ENCODE peak calls at places on chromosomes 5 and 9, in eight cellular contexts. Z is OCI-LY7, A is AG04450, Y is gastrocnemius medialis, I is tibial nerve, L is PC-9, V is uterus, X is neural progenitor cell. E is an unnamed sample.

GRCh38 chr9:24932785-24933184 is 387.1 kb upstream of the IZUMO3 start:
- DNase-seq in Z (peak), A (no peak), Y (no peak), I (no peak), L (no peak), V (no peak), X (no peak), E (no peak)

GRCh38 chr5:150163547-150164059 is 3.0 kb upstream of the CDX1 start:
- DNase-seq in Z (no peak), A (no peak), Y (peak), I (peak), L (no peak), V (peak), X (no peak), E (no peak)

GRCh38 chr5:74935752-74936091 is 69.5 kb upstream of the FAM169A start:
- DNase-seq in Z (no peak), A (no peak), Y (no peak), I (no peak), L (no peak), V (no peak), X (no peak), E (no peak)

GRCh38 chr5:33433303-33434255 is 7.2 kb upstream of the TARS1 start:
- DNase-seq in Z (no peak), A (no peak), Y (no peak), I (no peak), L (no peak), V (no peak), X (no peak), E (peak)

GRCh38 chr5:149938272-149938671 is 6.3 kb downstream of the PDE6A start:
- DNase-seq in Z (no peak), A (no peak), Y (peak), I (no peak), L (peak), V (no peak), X (no peak), E (peak)

GRCh38 chr5:74257645-74258328 is 382.7 kb downstream of the ENC1 start:
- DNase-seq in Z (peak), A (no peak), Y (peak), I (peak), L (peak), V (peak), X (no peak), E (peak)

GRCh38 chr5:123700624-123701023 is 188.6 kb downstream of the CSNK1G3 start:
- DNase-seq in Z (no peak), A (peak), Y (no peak), I (no peak), L (peak), V (peak), X (no peak), E (peak)

GRCh38 chr9:36486933-36487481 is 85.7 kb upstream of the MELK start:
- DNase-seq in Z (peak), A (no peak), Y (peak), I (no peak), L (peak), V (peak), X (peak), E (no peak)

GRCh38 chr5:159331099-159331973 is 1.0 kb upstream of the IL12B start:
- DNase-seq in Z (peak), A (no peak), Y (peak), I (peak), L (peak), V (peak), X (peak), E (peak)

GRCh38 chr5:135566422-135567416 is 12.1 kb downstream of the CXCL14 start:
- DNase-seq in Z (no peak), A (no peak), Y (no peak), I (no peak), L (no peak), V (no peak), X (no peak), E (no peak)

GRCh38 chr9:4815381-4815956 is 22.7 kb downstream of the RCL1 start:
- DNase-seq in Z (no peak), A (no peak), Y (no peak), I (no peak), L (no peak), V (no peak), X (no peak), E (no peak)

GRCh38 chr5:146339715-146340259 is 1.1 kb downstream of the POU4F3 start:
- DNase-seq in Z (no peak), A (no peak), Y (no peak), I (no peak), L (no peak), V (no peak), X (no peak), E (no peak)

GRCh38 chr5:116035123-116035522 is 2.9 kb downstream of the ARL14EPL start:
- DNase-seq in Z (no peak), A (no peak), Y (no peak), I (no peak), L (no peak), V (no peak), X (no peak), E (no peak)

GRCh38 chr5:127648997-127649550 is at the start of gene CTXN3:
- DNase-seq in Z (no peak), A (no peak), Y (no peak), I (no peak), L (no peak), V (no peak), X (peak), E (no peak)

GRCh38 chr5:37867634-37868033 is 27.8 kb upstream of the GDNF start:
- DNase-seq in Z (no peak), A (no peak), Y (no peak), I (no peak), L (no peak), V (no peak), X (no peak), E (no peak)

GRCh38 chr5:78600656-78601452 is 47.7 kb downstream of the LHFPL2 start:
- DNase-seq in Z (no peak), A (peak), Y (no peak), I (no peak), L (no peak), V (no peak), X (no peak), E (peak)

GRCh38 chr5:51573835-51574234 is 190.6 kb downstream of the ISL1 start:
- DNase-seq in Z (no peak), A (no peak), Y (no peak), I (no peak), L (no peak), V (no peak), X (peak), E (no peak)

GRCh38 chr9:93575706-93576295 is 583 bp upstream of the PHF2 start:
- DNase-seq in Z (peak), A (no peak), Y (no peak), I (no peak), L (peak), V (peak), X (peak), E (no peak)

GRCh38 chr9:14400658-14400995 is 86.7 kb upstream of the NFIB start:
- DNase-seq in Z (peak), A (peak), Y (peak), I (peak), L (peak), V (peak), X (peak), E (peak)

GRCh38 chr9:21028476-21028875 is 3.0 kb downstream of the HACD4 start:
- DNase-seq in Z (no peak), A (no peak), Y (no peak), I (no peak), L (no peak), V (no peak), X (no peak), E (no peak)

GRCh38 chr5:149371296-149371962 is 7.7 kb downstream of the IL17B start:
- DNase-seq in Z (peak), A (no peak), Y (peak), I (peak), L (peak), V (peak), X (peak), E (peak)

GRCh38 chr9:3186751-3187150 is 339.1 kb downstream of the RFX3 start:
- DNase-seq in Z (no peak), A (no peak), Y (no peak), I (no peak), L (no peak), V (no peak), X (no peak), E (no peak)

GRCh38 chr5:72378636-72379289 is 58.6 kb downstream of the PTCD2 start:
- DNase-seq in Z (no peak), A (peak), Y (peak), I (no peak), L (peak), V (no peak), X (no peak), E (peak)

GRCh38 chr5:136981936-136982335 is 517.2 kb downstream of the SPOCK1 start:
- DNase-seq in Z (no peak), A (no peak), Y (no peak), I (no peak), L (no peak), V (no peak), X (no peak), E (no peak)

GRCh38 chr5:152593388-152593787 is 188.3 kb upstream of the NMUR2 start:
- DNase-seq in Z (peak), A (no peak), Y (no peak), I (no peak), L (no peak), V (no peak), X (no peak), E (no peak)

GRCh38 chr5:62093981-62094380 is 212.0 kb upstream of the KIF2A start:
- DNase-seq in Z (no peak), A (no peak), Y (no peak), I (no peak), L (no peak), V (no peak), X (peak), E (peak)

GRCh38 chr5:153402550-153402949 is 87.9 kb upstream of the GRIA1 start:
- DNase-seq in Z (no peak), A (no peak), Y (no peak), I (no peak), L (no peak), V (no peak), X (no peak), E (peak)

GRCh38 chr5:1103505-1104326 is 8.1 kb downstream of the SLC12A7 start:
- DNase-seq in Z (no peak), A (no peak), Y (peak), I (peak), L (no peak), V (peak), X (no peak), E (no peak)

GRCh38 chr5:83512051-83512745 is 40.7 kb downstream of the VCAN start:
- DNase-seq in Z (no peak), A (no peak), Y (no peak), I (no peak), L (no peak), V (no peak), X (no peak), E (peak)

GRCh38 chr5:88248094-88248493 is 20.6 kb downstream of the TMEM161B start:
- DNase-seq in Z (no peak), A (no peak), Y (no peak), I (no peak), L (no peak), V (no peak), X (no peak), E (no peak)

GRCh38 chr5:37603072-37603471 is 224.0 kb downstream of the WDR70 start:
- DNase-seq in Z (no peak), A (no peak), Y (no peak), I (no peak), L (no peak), V (no peak), X (no peak), E (no peak)

GRCh38 chr5:54442271-54442670 is 13.2 kb upstream of the HSPB3 start:
- DNase-seq in Z (no peak), A (no peak), Y (no peak), I (no peak), L (no peak), V (no peak), X (no peak), E (no peak)

GRCh38 chr9:10274983-10275382 is 337.8 kb downstream of the PTPRD start:
- DNase-seq in Z (no peak), A (no peak), Y (no peak), I (no peak), L (no peak), V (no peak), X (no peak), E (peak)
- TF ChIP-seq CTCF in Z (peak), A (peak), Y (no peak), I (no peak), L (no peak), V (no peak), X (peak), E (no peak)

GRCh38 chr5:139276426-139276825 is 17.1 kb upstream of the MATR3 start:
- DNase-seq in Z (no peak), A (no peak), Y (no peak), I (no peak), L (no peak), V (no peak), X (no peak), E (no peak)

GRCh38 chr5:139273322-139273571 is 20.3 kb upstream of the MATR3 start:
- DNase-seq in Z (no peak), A (no peak), Y (no peak), I (no peak), L (no peak), V (no peak), X (peak), E (no peak)

GRCh38 chr5:139273572-139274264 is 19.8 kb upstream of the MATR3 start:
- DNase-seq in Z (peak), A (peak), Y (peak), I (peak), L (peak), V (peak), X (peak), E (peak)

GRCh38 chr5:139277171-139277570 is 16.4 kb upstream of the MATR3 start:
- DNase-seq in Z (no peak), A (no peak), Y (no peak), I (no peak), L (no peak), V (no peak), X (peak), E (no peak)

GRCh38 chr5:139275536-139276297 is 17.8 kb upstream of the MATR3 start:
- DNase-seq in Z (peak), A (no peak), Y (no peak), I (no peak), L (no peak), V (no peak), X (peak), E (no peak)
- H3K4me3 ChIP-seq in Z (peak), A (peak), Y (peak), I (no peak), L (peak), V (no peak), X (peak), E (no peak)

GRCh38 chr5:91219803-91220371 is 163.2 kb downstream of the ARRDC3 start:
- DNase-seq in Z (peak), A (no peak), Y (no peak), I (no peak), L (no peak), V (no peak), X (peak), E (peak)
- TF ChIP-seq CTCF in Z (peak), A (peak), Y (no peak), I (no peak), L (peak), V (no peak), X (peak), E (peak)

GRCh38 chr9:126720661-126721530 is 83.9 kb upstream of the ZBTB43 start:
- DNase-seq in Z (no peak), A (no peak), Y (no peak), I (no peak), L (no peak), V (no peak), X (no peak), E (no peak)

GRCh38 chr9:126719677-126720435 is 85.0 kb upstream of the ZBTB43 start:
- DNase-seq in Z (peak), A (no peak), Y (peak), I (peak), L (peak), V (no peak), X (peak), E (peak)

GRCh38 chr9:126722922-126723806 is 81.7 kb upstream of the ZBTB43 start:
- DNase-seq in Z (peak), A (no peak), Y (no peak), I (no peak), L (no peak), V (peak), X (peak), E (peak)

GRCh38 chr9:126722252-126722921 is 82.5 kb upstream of the ZBTB43 start:
- DNase-seq in Z (peak), A (no peak), Y (peak), I (peak), L (peak), V (peak), X (peak), E (peak)

GRCh38 chr9:126721531-126722098 is 83.2 kb upstream of the ZBTB43 start:
- DNase-seq in Z (peak), A (no peak), Y (no peak), I (no peak), L (no peak), V (no peak), X (no peak), E (no peak)
- H3K4me3 ChIP-seq in Z (peak), A (no peak), Y (no peak), I (no peak), L (peak), V (no peak), X (no peak), E (no peak)

GRCh38 chr5:27124590-27124989 is 86.2 kb upstream of the CDH9 start:
- DNase-seq in Z (no peak), A (no peak), Y (no peak), I (no peak), L (peak), V (no peak), X (peak), E (peak)
- TF ChIP-seq CTCF in Z (no peak), A (peak), Y (no peak), I (peak), L (peak), V (no peak), X (peak), E (peak)